ENCODE peak calls at places on chromosome 7, in six cellular contexts. One of them, this sample, is unnamed.

GRCh38 chr7:135281363-135281949 is 47.8 kb downstream of the STRA8 start:
- DNase-seq in stimulated activated CD4-positive, alpha-beta T cell treated with anti-CD3 and anti-CD28 coated beads, Interleukin-2, amount 100 ng/mL, for 48 hours: peak
- DNase-seq in glutamatergic neuron: peak
- DNase-seq in nephron progenitor cell: peak
- DNase-seq in NCI-H2029 treated with DMSO at 0.1 percent for 48 hours: peak
- DNase-seq in K562: peak
- DNase-seq in this sample: peak

GRCh38 chr7:17041324-17041723 is 159.5 kb upstream of the AGR3 start:
- DNase-seq in NCI-H2029 treated with DMSO at 0.1 percent for 48 hours: no peak
- DNase-seq in stimulated activated CD4-positive, alpha-beta T cell treated with anti-CD3 and anti-CD28 coated beads, Interleukin-2, amount 100 ng/mL, for 48 hours: no peak
- DNase-seq in glutamatergic neuron: no peak
- DNase-seq in K562: no peak
- DNase-seq in nephron progenitor cell: no peak
- DNase-seq in this sample: no peak

GRCh38 chr7:101608772-101609713 is 20.1 kb downstream of the MYL10 start:
- DNase-seq in K562: no peak
- DNase-seq in nephron progenitor cell: no peak
- DNase-seq in NCI-H2029 treated with DMSO at 0.1 percent for 48 hours: no peak
- DNase-seq in glutamatergic neuron: no peak
- DNase-seq in stimulated activated CD4-positive, alpha-beta T cell treated with anti-CD3 and anti-CD28 coated beads, Interleukin-2, amount 100 ng/mL, for 48 hours: no peak
- DNase-seq in this sample: no peak

GRCh38 chr7:124965553-124965952 is 35.9 kb upstream of the POT1 start:
- DNase-seq in K562: no peak
- DNase-seq in stimulated activated CD4-positive, alpha-beta T cell treated with anti-CD3 and anti-CD28 coated beads, Interleukin-2, amount 100 ng/mL, for 48 hours: no peak
- DNase-seq in glutamatergic neuron: no peak
- DNase-seq in nephron progenitor cell: no peak
- DNase-seq in NCI-H2029 treated with DMSO at 0.1 percent for 48 hours: no peak
- DNase-seq in this sample: no peak

GRCh38 chr7:101973130-101973529 is 155.7 kb downstream of the CUX1 start:
- DNase-seq in NCI-H2029 treated with DMSO at 0.1 percent for 48 hours: no peak
- DNase-seq in stimulated activated CD4-positive, alpha-beta T cell treated with anti-CD3 and anti-CD28 coated beads, Interleukin-2, amount 100 ng/mL, for 48 hours: no peak
- DNase-seq in glutamatergic neuron: no peak
- DNase-seq in nephron progenitor cell: no peak
- DNase-seq in K562: no peak
- DNase-seq in this sample: no peak

GRCh38 chr7:122790558-122790957 is 87.8 kb upstream of the RNF148 start:
- DNase-seq in nephron progenitor cell: no peak
- DNase-seq in NCI-H2029 treated with DMSO at 0.1 percent for 48 hours: peak
- DNase-seq in stimulated activated CD4-positive, alpha-beta T cell treated with anti-CD3 and anti-CD28 coated beads, Interleukin-2, amount 100 ng/mL, for 48 hours: no peak
- DNase-seq in K562: no peak
- DNase-seq in glutamatergic neuron: no peak
- DNase-seq in this sample: no peak

GRCh38 chr7:157228864-157229422 is 90.2 kb downstream of the UBE3C start:
- DNase-seq in stimulated activated CD4-positive, alpha-beta T cell treated with anti-CD3 and anti-CD28 coated beads, Interleukin-2, amount 100 ng/mL, for 48 hours: no peak
- DNase-seq in glutamatergic neuron: peak
- DNase-seq in nephron progenitor cell: peak
- DNase-seq in NCI-H2029 treated with DMSO at 0.1 percent for 48 hours: no peak
- DNase-seq in K562: peak
- DNase-seq in this sample: no peak

GRCh38 chr7:66682350-66683093 is 53.8 kb downstream of the KCTD7 start:
- DNase-seq in NCI-H2029 treated with DMSO at 0.1 percent for 48 hours: no peak
- DNase-seq in stimulated activated CD4-positive, alpha-beta T cell treated with anti-CD3 and anti-CD28 coated beads, Interleukin-2, amount 100 ng/mL, for 48 hours: no peak
- DNase-seq in K562: peak
- DNase-seq in nephron progenitor cell: no peak
- DNase-seq in glutamatergic neuron: peak
- DNase-seq in this sample: no peak

GRCh38 chr7:28571405-28571804 is 159.1 kb downstream of the CREB5 start:
- DNase-seq in NCI-H2029 treated with DMSO at 0.1 percent for 48 hours: no peak
- DNase-seq in nephron progenitor cell: no peak
- DNase-seq in glutamatergic neuron: no peak
- DNase-seq in K562: no peak
- DNase-seq in stimulated activated CD4-positive, alpha-beta T cell treated with anti-CD3 and anti-CD28 coated beads, Interleukin-2, amount 100 ng/mL, for 48 hours: no peak
- DNase-seq in this sample: no peak

GRCh38 chr7:15130666-15131541 is 228.4 kb upstream of the DGKB start:
- DNase-seq in stimulated activated CD4-positive, alpha-beta T cell treated with anti-CD3 and anti-CD28 coated beads, Interleukin-2, amount 100 ng/mL, for 48 hours: no peak
- DNase-seq in K562: no peak
- DNase-seq in NCI-H2029 treated with DMSO at 0.1 percent for 48 hours: no peak
- DNase-seq in nephron progenitor cell: no peak
- DNase-seq in glutamatergic neuron: no peak
- DNase-seq in this sample: no peak

GRCh38 chr7:87870471-87870870 is 5.7 kb downstream of the SLC25A40 start:
- DNase-seq in glutamatergic neuron: no peak
- DNase-seq in NCI-H2029 treated with DMSO at 0.1 percent for 48 hours: no peak
- DNase-seq in nephron progenitor cell: no peak
- DNase-seq in stimulated activated CD4-positive, alpha-beta T cell treated with anti-CD3 and anti-CD28 coated beads, Interleukin-2, amount 100 ng/mL, for 48 hours: no peak
- DNase-seq in K562: no peak
- DNase-seq in this sample: no peak

GRCh38 chr7:23467281-23467680 is 3.0 kb downstream of the IGF2BP3 start:
- DNase-seq in stimulated activated CD4-positive, alpha-beta T cell treated with anti-CD3 and anti-CD28 coated beads, Interleukin-2, amount 100 ng/mL, for 48 hours: no peak
- DNase-seq in K562: peak
- DNase-seq in NCI-H2029 treated with DMSO at 0.1 percent for 48 hours: no peak
- DNase-seq in glutamatergic neuron: no peak
- DNase-seq in nephron progenitor cell: peak
- DNase-seq in this sample: no peak

This sample was measured in stimulated activated naive B cell treated with anti-CD40 and anti-IgM and Interleukin-4, amounts not matched to agents 10 μg/mL and 1 μg/mL and 100 μg/mL, for 72 hours.